ENCODE peak calls at places on chromosomes 2 and 18, in ten cellular contexts. One of them, this sample, is unnamed.

GRCh38 chr2:64522843-64523428 is 1.2 kb upstream of the AFTPH start:
- DNase-seq in fibroblast of lung: peak; percentile 76
- DNase-seq in kidney epithelial cell: peak; percentile 50
- DNase-seq in fibroblast of mammary gland: peak; percentile 89
- DNase-seq in small intestine: peak; percentile 87
- DNase-seq in PC-9: peak; percentile 79
- DNase-seq in right atrium auricular region: no peak
- DNase-seq in tibial artery: peak; percentile 81
- DNase-seq in GM06990: peak; percentile 61
- DNase-seq in pancreas: peak; percentile 77
- DNase-seq in this sample: peak; percentile 89

GRCh38 chr2:239316562-239317465 is 84.0 kb downstream of the HDAC4 start:
- DNase-seq in fibroblast of lung: peak; percentile 70
- DNase-seq in kidney epithelial cell: no peak
- DNase-seq in fibroblast of mammary gland: peak; percentile 71
- DNase-seq in small intestine: peak; percentile 57
- DNase-seq in PC-9: no peak
- DNase-seq in right atrium auricular region: peak; percentile 84
- DNase-seq in tibial artery: peak; percentile 78
- DNase-seq in GM06990: no peak
- DNase-seq in pancreas: no peak
- DNase-seq in this sample: no peak

GRCh38 chr2:196453613-196454047 is 185.9 kb upstream of the CCDC150 start:
- DNase-seq in fibroblast of lung: peak; percentile 48
- DNase-seq in kidney epithelial cell: peak; percentile 16
- DNase-seq in fibroblast of mammary gland: peak; percentile 71
- DNase-seq in small intestine: peak; percentile 20
- DNase-seq in PC-9: no peak
- DNase-seq in right atrium auricular region: no peak
- DNase-seq in tibial artery: no peak
- DNase-seq in GM06990: no peak
- DNase-seq in pancreas: peak; percentile 25
- DNase-seq in this sample: peak; percentile 50

GRCh38 chr2:193818801-193819499 is 1624.2 kb upstream of the TMEFF2 start:
- DNase-seq in fibroblast of lung: no peak
- DNase-seq in kidney epithelial cell: no peak
- DNase-seq in fibroblast of mammary gland: peak; percentile 8
- DNase-seq in small intestine: no peak
- DNase-seq in PC-9: no peak
- DNase-seq in right atrium auricular region: no peak
- DNase-seq in tibial artery: no peak
- DNase-seq in GM06990: no peak
- DNase-seq in pancreas: no peak
- DNase-seq in this sample: no peak

GRCh38 chr2:188292446-188293239 is 969 bp downstream of the GULP1 start:
- DNase-seq in fibroblast of lung: peak; percentile 89
- DNase-seq in kidney epithelial cell: peak; percentile 63
- DNase-seq in fibroblast of mammary gland: peak; percentile 80
- DNase-seq in small intestine: peak; percentile 94
- DNase-seq in PC-9: peak; percentile 79
- DNase-seq in right atrium auricular region: peak; percentile 84
- DNase-seq in tibial artery: peak; percentile 79
- DNase-seq in GM06990: peak; percentile 0
- DNase-seq in pancreas: peak; percentile 78
- DNase-seq in this sample: no peak

GRCh38 chr2:150528861-150529801 is 41.7 kb upstream of the RND3 start:
- DNase-seq in fibroblast of lung: peak; percentile 83
- DNase-seq in kidney epithelial cell: peak; percentile 73
- DNase-seq in fibroblast of mammary gland: peak; percentile 73
- DNase-seq in small intestine: peak; percentile 18
- DNase-seq in PC-9: peak; percentile 91
- DNase-seq in right atrium auricular region: no peak
- DNase-seq in tibial artery: no peak
- DNase-seq in GM06990: peak; percentile 22
- DNase-seq in pancreas: no peak
- DNase-seq in this sample: peak; percentile 33

GRCh38 chr2:75522543-75523312 is 38.0 kb downstream of the EVA1A start:
- DNase-seq in fibroblast of lung: peak; percentile 54
- DNase-seq in kidney epithelial cell: no peak
- DNase-seq in fibroblast of mammary gland: no peak
- DNase-seq in small intestine: no peak
- DNase-seq in PC-9: no peak
- DNase-seq in right atrium auricular region: no peak
- DNase-seq in tibial artery: no peak
- DNase-seq in GM06990: no peak
- DNase-seq in pancreas: no peak
- DNase-seq in this sample: no peak

GRCh38 chr2:219737270-219737691 is 109.9 kb downstream of the SLC4A3 start:
- DNase-seq in fibroblast of lung: peak; percentile 36
- DNase-seq in kidney epithelial cell: no peak
- DNase-seq in fibroblast of mammary gland: peak; percentile 30
- DNase-seq in small intestine: no peak
- DNase-seq in PC-9: no peak
- DNase-seq in right atrium auricular region: no peak
- DNase-seq in tibial artery: no peak
- DNase-seq in GM06990: no peak
- DNase-seq in pancreas: no peak
- DNase-seq in this sample: no peak

GRCh38 chr2:127665267-127665893 is 9.9 kb downstream of the LIMS2 start:
- DNase-seq in fibroblast of lung: no peak
- DNase-seq in kidney epithelial cell: no peak
- DNase-seq in fibroblast of mammary gland: no peak
- DNase-seq in small intestine: no peak
- DNase-seq in PC-9: no peak
- DNase-seq in right atrium auricular region: no peak
- DNase-seq in tibial artery: peak; percentile 15
- DNase-seq in GM06990: no peak
- DNase-seq in pancreas: no peak
- DNase-seq in this sample: no peak

GRCh38 chr2:127663566-127664064 is 11.7 kb downstream of the LIMS2 start:
- DNase-seq in fibroblast of lung: no peak
- DNase-seq in kidney epithelial cell: no peak
- DNase-seq in fibroblast of mammary gland: no peak
- DNase-seq in small intestine: no peak
- DNase-seq in PC-9: no peak
- DNase-seq in right atrium auricular region: no peak
- DNase-seq in tibial artery: no peak
- DNase-seq in GM06990: no peak
- DNase-seq in pancreas: no peak
- DNase-seq in this sample: no peak

GRCh38 chr2:127664895-127665225 is 10.5 kb downstream of the LIMS2 start:
- DNase-seq in fibroblast of lung: no peak
- DNase-seq in kidney epithelial cell: no peak
- DNase-seq in fibroblast of mammary gland: no peak
- DNase-seq in small intestine: no peak
- DNase-seq in PC-9: no peak
- DNase-seq in right atrium auricular region: no peak
- DNase-seq in tibial artery: no peak
- DNase-seq in GM06990: no peak
- DNase-seq in pancreas: no peak
- DNase-seq in this sample: no peak

GRCh38 chr2:127662937-127663565 is 12.3 kb downstream of the LIMS2 start:
- DNase-seq in fibroblast of lung: no peak
- DNase-seq in kidney epithelial cell: no peak
- DNase-seq in fibroblast of mammary gland: no peak
- DNase-seq in small intestine: no peak
- DNase-seq in PC-9: no peak
- DNase-seq in right atrium auricular region: no peak
- DNase-seq in tibial artery: peak; percentile 19
- DNase-seq in GM06990: no peak
- DNase-seq in pancreas: no peak
- DNase-seq in this sample: no peak

DNA sequence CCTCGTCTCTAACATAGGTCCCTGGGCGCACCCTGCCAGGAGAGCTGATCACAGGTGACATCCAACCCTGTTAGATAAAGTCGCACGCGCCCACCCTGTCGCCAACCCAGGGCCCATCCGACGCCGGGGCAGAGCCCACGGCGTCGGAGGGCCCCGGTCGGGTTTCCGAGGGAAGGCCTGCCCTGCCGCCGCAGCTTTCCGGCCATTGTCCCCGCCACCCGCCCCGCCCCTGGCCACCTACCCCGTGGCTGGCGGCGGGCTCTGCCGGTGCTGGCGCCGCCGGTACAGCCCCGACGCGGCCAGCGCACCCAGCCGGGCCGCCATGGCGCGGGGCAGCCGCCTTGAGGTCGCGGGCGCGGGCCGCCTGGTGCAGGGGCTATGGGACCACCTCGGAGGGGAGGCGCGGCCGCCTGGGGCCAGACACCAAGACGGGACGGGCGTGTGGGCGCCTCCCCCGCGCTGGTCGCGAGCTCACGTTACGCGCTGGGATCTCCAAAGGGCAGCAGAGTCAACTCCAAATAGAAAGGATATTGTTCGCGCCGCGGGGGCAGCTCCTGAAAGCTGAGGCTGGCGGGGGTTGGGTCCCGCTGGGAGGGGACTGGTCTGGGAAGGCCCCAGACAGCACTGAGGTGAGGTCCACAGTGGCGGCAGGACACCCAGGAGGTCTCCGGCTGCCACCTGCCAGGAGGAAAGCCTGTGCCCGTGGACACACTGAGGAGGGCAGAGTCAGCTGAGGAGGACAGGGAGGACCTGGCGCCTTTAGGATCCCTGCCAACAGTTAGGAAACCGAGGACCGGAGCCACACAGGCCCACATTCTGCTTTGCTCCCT is 11.1 kb downstream of the LIMS2 start:
- DNase-seq in fibroblast of lung: no peak
- DNase-seq in kidney epithelial cell: no peak
- DNase-seq in fibroblast of mammary gland: no peak
- DNase-seq in small intestine: no peak
- DNase-seq in PC-9: no peak
- DNase-seq in right atrium auricular region: no peak
- DNase-seq in tibial artery: peak; percentile 21
- DNase-seq in GM06990: no peak
- DNase-seq in pancreas: no peak
- DNase-seq in this sample: no peak
- H3K4me3 ChIP-seq in fibroblast of lung: no peak overlapping the region
- H3K4me3 ChIP-seq in kidney epithelial cell: peak overlapping the region; percentile 27
- H3K4me3 ChIP-seq in fibroblast of mammary gland: no peak overlapping the region
- H3K4me3 ChIP-seq in small intestine: no peak overlapping the region
- H3K4me3 ChIP-seq in PC-9: no peak overlapping the region
- H3K4me3 ChIP-seq in right atrium auricular region: peak overlapping the region; percentile 24
- H3K4me3 ChIP-seq in tibial artery: peak overlapping the region; percentile 52
- H3K4me3 ChIP-seq in GM06990: no peak overlapping the region
- H3K4me3 ChIP-seq in pancreas: peak overlapping the region; percentile 40
- H3K4me3 ChIP-seq in this sample: no peak overlapping the region

GRCh38 chr2:163733301-163733938 is 2.4 kb downstream of the FIGN start:
- DNase-seq in fibroblast of lung: peak; percentile 52
- DNase-seq in kidney epithelial cell: no peak
- DNase-seq in fibroblast of mammary gland: peak; percentile 21
- DNase-seq in small intestine: no peak
- DNase-seq in PC-9: no peak
- DNase-seq in right atrium auricular region: no peak
- DNase-seq in tibial artery: no peak
- DNase-seq in GM06990: no peak
- DNase-seq in pancreas: no peak
- DNase-seq in this sample: no peak

GRCh38 chr2:163736433-163737168 is 793 bp upstream of the FIGN start:
- DNase-seq in fibroblast of lung: peak; percentile 50
- DNase-seq in kidney epithelial cell: no peak
- DNase-seq in fibroblast of mammary gland: peak; percentile 19
- DNase-seq in small intestine: no peak
- DNase-seq in PC-9: peak; percentile 45
- DNase-seq in right atrium auricular region: peak; percentile 59
- DNase-seq in tibial artery: peak; percentile 35
- DNase-seq in GM06990: no peak
- DNase-seq in pancreas: peak; percentile 39
- DNase-seq in this sample: no peak

GRCh38 chr2:163734401-163734800 is 1.4 kb downstream of the FIGN start:
- DNase-seq in fibroblast of lung: peak; percentile 8
- DNase-seq in kidney epithelial cell: no peak
- DNase-seq in fibroblast of mammary gland: no peak
- DNase-seq in small intestine: no peak
- DNase-seq in PC-9: no peak
- DNase-seq in right atrium auricular region: no peak
- DNase-seq in tibial artery: no peak
- DNase-seq in GM06990: no peak
- DNase-seq in pancreas: no peak
- DNase-seq in this sample: no peak

GRCh38 chr2:163735692-163736432 is at the start of gene FIGN:
- DNase-seq in fibroblast of lung: peak; percentile 89
- DNase-seq in kidney epithelial cell: peak; percentile 55
- DNase-seq in fibroblast of mammary gland: peak; percentile 88
- DNase-seq in small intestine: peak; percentile 33
- DNase-seq in PC-9: peak; percentile 57
- DNase-seq in right atrium auricular region: peak; percentile 87
- DNase-seq in tibial artery: peak; percentile 78
- DNase-seq in GM06990: no peak
- DNase-seq in pancreas: peak; percentile 84
- DNase-seq in this sample: no peak

DNA sequence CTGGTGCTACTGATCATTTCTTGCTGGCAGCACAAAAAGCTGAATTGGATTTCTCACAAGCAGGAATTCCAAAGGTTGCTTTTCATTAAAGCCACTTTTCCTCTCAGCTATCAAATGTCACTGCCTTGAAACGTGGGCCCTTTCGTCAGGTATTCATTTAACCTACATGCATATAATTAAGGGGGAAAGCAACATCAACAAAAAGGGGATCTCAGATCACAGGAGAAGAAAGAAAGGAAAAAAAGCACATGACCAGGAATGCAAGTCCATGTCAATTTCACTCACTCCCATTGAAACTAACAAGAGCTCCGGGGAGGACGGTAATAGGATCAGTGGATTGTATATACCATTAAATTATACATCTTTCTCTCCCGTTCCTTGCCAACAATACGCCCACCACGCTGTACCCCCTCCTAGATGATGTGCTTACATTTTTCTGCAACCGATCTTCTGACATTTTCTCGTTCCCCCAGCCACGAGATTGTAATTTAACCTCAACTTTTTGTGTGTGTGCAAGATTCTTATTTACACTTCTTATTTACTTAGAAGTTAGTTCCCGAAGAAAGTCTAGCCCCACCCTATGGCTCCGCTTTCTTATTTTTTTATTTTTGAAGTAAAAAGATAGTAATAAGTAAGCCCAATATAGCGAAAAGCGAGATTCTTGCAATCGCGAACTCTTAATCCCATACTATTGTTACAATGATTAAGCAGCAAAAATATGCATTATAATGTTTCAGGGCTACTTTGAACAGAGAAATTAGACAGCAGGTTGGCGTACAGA is 707 bp downstream of the FIGN start:
- DNase-seq in fibroblast of lung: peak; percentile 41
- DNase-seq in kidney epithelial cell: no peak
- DNase-seq in fibroblast of mammary gland: peak; percentile 28
- DNase-seq in small intestine: no peak
- DNase-seq in PC-9: no peak
- DNase-seq in right atrium auricular region: no peak
- DNase-seq in tibial artery: no peak
- DNase-seq in GM06990: no peak
- DNase-seq in pancreas: no peak
- DNase-seq in this sample: no peak
- H3K4me3 ChIP-seq in fibroblast of lung: peak overlapping the region; percentile 95
- H3K4me3 ChIP-seq in kidney epithelial cell: peak overlapping the region; percentile 86
- H3K4me3 ChIP-seq in fibroblast of mammary gland: peak overlapping the region; percentile 89
- H3K4me3 ChIP-seq in small intestine: no peak overlapping the region
- H3K4me3 ChIP-seq in PC-9: peak overlapping the region; percentile 91
- H3K4me3 ChIP-seq in right atrium auricular region: peak overlapping the region; percentile 62
- H3K4me3 ChIP-seq in tibial artery: peak overlapping the region; percentile 78
- H3K4me3 ChIP-seq in GM06990: no peak overlapping the region
- H3K4me3 ChIP-seq in pancreas: peak overlapping the region; percentile 80
- H3K4me3 ChIP-seq in this sample: no peak overlapping the region

GRCh38 chr18:6728318-6728717 is 1.2 kb upstream of the ARHGAP28 start:
- DNase-seq in fibroblast of lung: no peak
- DNase-seq in kidney epithelial cell: no peak
- DNase-seq in fibroblast of mammary gland: no peak
- DNase-seq in small intestine: no peak
- DNase-seq in PC-9: no peak
- DNase-seq in right atrium auricular region: no peak
- DNase-seq in tibial artery: no peak
- DNase-seq in GM06990: no peak
- DNase-seq in pancreas: no peak
- DNase-seq in this sample: no peak

GRCh38 chr18:6728809-6729246 is 688 bp upstream of the ARHGAP28 start:
- DNase-seq in fibroblast of lung: no peak
- DNase-seq in kidney epithelial cell: no peak
- DNase-seq in fibroblast of mammary gland: no peak
- DNase-seq in small intestine: no peak
- DNase-seq in PC-9: no peak
- DNase-seq in right atrium auricular region: no peak
- DNase-seq in tibial artery: no peak
- DNase-seq in GM06990: no peak
- DNase-seq in pancreas: no peak
- DNase-seq in this sample: no peak

GRCh38 chr18:6729247-6730091 is at the start of gene ARHGAP28:
- DNase-seq in fibroblast of lung: peak; percentile 96
- DNase-seq in kidney epithelial cell: no peak
- DNase-seq in fibroblast of mammary gland: peak; percentile 79
- DNase-seq in small intestine: peak; percentile 85
- DNase-seq in PC-9: no peak
- DNase-seq in right atrium auricular region: peak; percentile 67
- DNase-seq in tibial artery: peak; percentile 58
- DNase-seq in GM06990: peak; percentile 25
- DNase-seq in pancreas: peak; percentile 81
- DNase-seq in this sample: peak; percentile 49

GRCh38 chr18:6732952-6733351 is 3.4 kb downstream of the ARHGAP28 start:
- DNase-seq in fibroblast of lung: no peak
- DNase-seq in kidney epithelial cell: no peak
- DNase-seq in fibroblast of mammary gland: no peak
- DNase-seq in small intestine: no peak
- DNase-seq in PC-9: no peak
- DNase-seq in right atrium auricular region: no peak
- DNase-seq in tibial artery: no peak
- DNase-seq in GM06990: no peak
- DNase-seq in pancreas: no peak
- DNase-seq in this sample: no peak

DNA sequence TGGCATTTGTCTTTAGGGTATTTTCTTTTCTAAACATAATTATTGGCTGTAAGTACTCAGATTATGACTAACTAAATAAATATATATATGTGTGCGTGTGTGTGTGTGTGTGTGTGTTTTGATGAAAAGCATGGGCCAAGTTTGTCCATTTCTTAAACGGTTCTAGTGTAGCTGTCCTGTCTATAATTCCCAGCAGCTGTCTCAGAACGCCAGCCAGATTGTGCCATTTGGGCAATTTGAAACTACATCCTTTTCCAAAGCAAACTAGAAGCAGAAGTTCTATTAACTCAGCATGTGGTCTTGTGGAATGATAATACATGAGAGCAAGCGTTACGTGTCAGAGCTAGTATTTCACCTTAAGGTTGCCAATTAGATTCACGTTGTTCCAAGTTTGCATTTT is 1.7 kb downstream of the ARHGAP28 start:
- DNase-seq in fibroblast of lung: peak; percentile 78
- DNase-seq in kidney epithelial cell: no peak
- DNase-seq in fibroblast of mammary gland: peak; percentile 96
- DNase-seq in small intestine: no peak
- DNase-seq in PC-9: no peak
- DNase-seq in right atrium auricular region: no peak
- DNase-seq in tibial artery: no peak
- DNase-seq in GM06990: no peak
- DNase-seq in pancreas: peak; percentile 38
- DNase-seq in this sample: no peak
- H3K4me3 ChIP-seq in fibroblast of lung: peak overlapping the region; percentile 91
- H3K4me3 ChIP-seq in kidney epithelial cell: no peak overlapping the region
- H3K4me3 ChIP-seq in fibroblast of mammary gland: no peak overlapping the region
- H3K4me3 ChIP-seq in small intestine: no peak overlapping the region
- H3K4me3 ChIP-seq in PC-9: no peak overlapping the region
- H3K4me3 ChIP-seq in right atrium auricular region: no peak overlapping the region
- H3K4me3 ChIP-seq in tibial artery: no peak overlapping the region
- H3K4me3 ChIP-seq in GM06990: no peak overlapping the region
- H3K4me3 ChIP-seq in pancreas: peak overlapping the region; percentile 73
- H3K4me3 ChIP-seq in this sample: no peak overlapping the region

GRCh38 chr2:127733816-127734537 is 32.7 kb downstream of the SFT2D3 start:
- DNase-seq in fibroblast of lung: peak; percentile 61
- DNase-seq in kidney epithelial cell: no peak
- DNase-seq in fibroblast of mammary gland: peak; percentile 23
- DNase-seq in small intestine: no peak
- DNase-seq in PC-9: no peak
- DNase-seq in right atrium auricular region: no peak
- DNase-seq in tibial artery: no peak
- DNase-seq in GM06990: no peak
- DNase-seq in pancreas: no peak
- DNase-seq in this sample: no peak
- H3K4me3 ChIP-seq in fibroblast of lung: peak overlapping the region; percentile 47
- H3K4me3 ChIP-seq in kidney epithelial cell: no peak overlapping the region
- H3K4me3 ChIP-seq in fibroblast of mammary gland: no peak overlapping the region
- H3K4me3 ChIP-seq in small intestine: no peak overlapping the region
- H3K4me3 ChIP-seq in PC-9: no peak overlapping the region
- H3K4me3 ChIP-seq in right atrium auricular region: peak overlapping the region; percentile 1
- H3K4me3 ChIP-seq in tibial artery: peak overlapping the region; percentile 42
- H3K4me3 ChIP-seq in GM06990: no peak overlapping the region
- H3K4me3 ChIP-seq in pancreas: peak overlapping the region; percentile 2
- H3K4me3 ChIP-seq in this sample: no peak overlapping the region